ENCODE peak calls at places on chromosomes 13 and 19, in six cellular contexts. One of them, this sample, is unnamed.

GRCh38 chr19:5718032-5718578 is 1.8 kb downstream of the LONP1 start:
- DNase-seq in neuronal stem cell: no peak
- DNase-seq in H9: no peak
- DNase-seq in H1: no peak
- DNase-seq in mesenchymal stem cell: peak
- DNase-seq in mesendoderm: no peak
- DNase-seq in this sample: peak

GRCh38 chr13:38530492-38530891 is 156.4 kb upstream of the FREM2 start:
- DNase-seq in H9: no peak
- DNase-seq in H1: no peak
- DNase-seq in mesenchymal stem cell: peak
- DNase-seq in neuronal stem cell: no peak
- DNase-seq in mesendoderm: no peak
- DNase-seq in this sample: peak

GRCh38 chr19:4910594-4911273 is 1.4 kb downstream of the UHRF1 start:
- DNase-seq in mesendoderm: peak
- DNase-seq in neuronal stem cell: no peak
- DNase-seq in H9: no peak
- DNase-seq in H1: no peak
- DNase-seq in mesenchymal stem cell: peak
- DNase-seq in this sample: peak

GRCh38 chr13:99432637-99433542 is 68.4 kb upstream of the TM9SF2 start:
- DNase-seq in neuronal stem cell: peak
- DNase-seq in H9: peak
- DNase-seq in mesendoderm: peak
- DNase-seq in H1: peak
- DNase-seq in mesenchymal stem cell: peak
- DNase-seq in this sample: peak

GRCh38 chr19:46489445-46490272 is 6.0 kb downstream of the PNMA8B start:
- DNase-seq in neuronal stem cell: no peak
- DNase-seq in H9: no peak
- DNase-seq in mesendoderm: peak
- DNase-seq in mesenchymal stem cell: peak
- DNase-seq in H1: no peak
- DNase-seq in this sample: peak

GRCh38 chr13:30125422-30126073 is 181.8 kb downstream of the KATNAL1 start:
- DNase-seq in neuronal stem cell: no peak
- DNase-seq in H1: no peak
- DNase-seq in mesendoderm: no peak
- DNase-seq in H9: no peak
- DNase-seq in mesenchymal stem cell: peak
- DNase-seq in this sample: peak

GRCh38 chr13:87884874-87885273 is 213.7 kb downstream of the SLITRK5 start:
- DNase-seq in mesenchymal stem cell: peak
- DNase-seq in neuronal stem cell: peak
- DNase-seq in mesendoderm: peak
- DNase-seq in H9: peak
- DNase-seq in H1: peak
- DNase-seq in this sample: peak

GRCh38 chr13:35518337-35518736 is 41.8 kb upstream of the MAB21L1 start:
- DNase-seq in neuronal stem cell: no peak
- DNase-seq in mesenchymal stem cell: no peak
- DNase-seq in H9: no peak
- DNase-seq in mesendoderm: no peak
- DNase-seq in H1: no peak
- DNase-seq in this sample: no peak

GRCh38 chr19:43674630-43674982 is 4.6 kb upstream of the PLAUR start:
- DNase-seq in neuronal stem cell: no peak
- DNase-seq in H9: no peak
- DNase-seq in mesendoderm: no peak
- DNase-seq in mesenchymal stem cell: peak
- DNase-seq in H1: no peak
- DNase-seq in this sample: peak

GRCh38 chr19:55694241-55694655 is 19.2 kb downstream of the EPN1 start:
- DNase-seq in mesendoderm: no peak
- DNase-seq in neuronal stem cell: no peak
- DNase-seq in H9: no peak
- DNase-seq in H1: no peak
- DNase-seq in mesenchymal stem cell: no peak
- DNase-seq in this sample: no peak

GRCh38 chr13:44899967-44900366 is 89.3 kb downstream of the NUFIP1 start:
- DNase-seq in mesenchymal stem cell: no peak
- DNase-seq in neuronal stem cell: no peak
- DNase-seq in mesendoderm: no peak
- DNase-seq in H9: no peak
- DNase-seq in H1: no peak
- DNase-seq in this sample: no peak

GRCh38 chr19:6611441-6611852 is 20.5 kb upstream of the CD70 start:
- DNase-seq in mesendoderm: no peak
- DNase-seq in mesenchymal stem cell: no peak
- DNase-seq in neuronal stem cell: no peak
- DNase-seq in H9: no peak
- DNase-seq in H1: no peak
- DNase-seq in this sample: no peak

GRCh38 chr19:21328402-21328801 is 808 bp downstream of the ZNF708 start:
- DNase-seq in mesenchymal stem cell: no peak
- DNase-seq in mesendoderm: peak
- DNase-seq in H9: no peak
- DNase-seq in H1: no peak
- DNase-seq in neuronal stem cell: peak
- DNase-seq in this sample: no peak

GRCh38 chr13:27641711-27642502 is 20.2 kb downstream of the POLR1D start:
- DNase-seq in mesenchymal stem cell: no peak
- DNase-seq in neuronal stem cell: no peak
- DNase-seq in H9: no peak
- DNase-seq in H1: no peak
- DNase-seq in mesendoderm: no peak
- DNase-seq in this sample: no peak

GRCh38 chr13:85698236-85698635 is 101.0 kb downstream of the SLITRK6 start:
- DNase-seq in H9: no peak
- DNase-seq in mesendoderm: no peak
- DNase-seq in neuronal stem cell: no peak
- DNase-seq in H1: no peak
- DNase-seq in mesenchymal stem cell: peak
- DNase-seq in this sample: peak

GRCh38 chr19:17020823-17021222 is 5.8 kb downstream of the CPAMD8 start:
- DNase-seq in mesendoderm: peak
- DNase-seq in neuronal stem cell: no peak
- DNase-seq in H1: no peak
- DNase-seq in mesenchymal stem cell: peak
- DNase-seq in H9: no peak
- DNase-seq in this sample: no peak

DNA sequence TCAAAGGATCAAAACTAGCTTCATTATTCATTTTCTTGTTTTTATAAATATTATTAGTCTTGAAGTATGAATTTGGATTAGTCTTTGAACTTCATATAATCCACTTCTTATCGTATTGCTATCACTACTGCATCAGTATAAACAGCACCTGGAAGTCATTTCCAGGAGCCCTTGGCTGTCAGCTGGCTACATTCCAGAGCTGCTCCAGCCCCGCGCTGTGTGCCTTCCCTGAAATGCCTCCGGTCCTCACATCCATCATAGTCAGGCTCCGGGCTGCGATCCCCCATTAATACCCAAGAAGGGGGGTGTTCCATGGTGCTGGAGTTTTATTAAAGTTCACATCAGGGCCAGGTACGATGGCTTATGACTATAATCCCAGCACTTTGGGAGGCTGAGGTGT is 124.3 kb upstream of the GJB6 start:
- DNase-seq in mesendoderm: no peak
- DNase-seq in H1: no peak
- DNase-seq in neuronal stem cell: no peak
- DNase-seq in mesenchymal stem cell: no peak
- DNase-seq in H9: no peak
- DNase-seq in this sample: no peak
- H2BK15ac ChIP-seq in mesendoderm: no peak
- H2BK15ac ChIP-seq in H1: no peak
- H2BK15ac ChIP-seq in neuronal stem cell: no peak
- H2BK15ac ChIP-seq in mesenchymal stem cell: no peak
- H2BK15ac ChIP-seq in H9: no peak
- H2BK15ac ChIP-seq in this sample: no peak

GRCh38 chr13:97538193-97538592 is 104.2 kb downstream of the RAP2A start:
- DNase-seq in mesenchymal stem cell: peak
- DNase-seq in neuronal stem cell: no peak
- DNase-seq in H1: no peak
- DNase-seq in mesendoderm: no peak
- DNase-seq in H9: no peak
- DNase-seq in this sample: no peak
- H2BK15ac ChIP-seq in mesenchymal stem cell: no peak
- H2BK15ac ChIP-seq in neuronal stem cell: no peak
- H2BK15ac ChIP-seq in H1: no peak
- H2BK15ac ChIP-seq in mesendoderm: no peak
- H2BK15ac ChIP-seq in H9: no peak
- H2BK15ac ChIP-seq in this sample: peak

GRCh38 chr19:12162882-12163806 is at the start of gene ZNF136:
- DNase-seq in mesenchymal stem cell: peak
- DNase-seq in H9: peak
- DNase-seq in neuronal stem cell: peak
- DNase-seq in mesendoderm: peak
- DNase-seq in H1: peak
- DNase-seq in this sample: peak
- H2BK15ac ChIP-seq in mesenchymal stem cell: no peak
- H2BK15ac ChIP-seq in H9: no peak
- H2BK15ac ChIP-seq in neuronal stem cell: no peak
- H2BK15ac ChIP-seq in mesendoderm: no peak
- H2BK15ac ChIP-seq in H1: no peak
- H2BK15ac ChIP-seq in this sample: no peak

GRCh38 chr19:50189326-50189725 is 14.1 kb upstream of the MYH14 start:
- DNase-seq in H1: no peak
- DNase-seq in mesenchymal stem cell: no peak
- DNase-seq in mesendoderm: no peak
- DNase-seq in neuronal stem cell: no peak
- DNase-seq in H9: no peak
- DNase-seq in this sample: no peak

GRCh38 chr19:50178859-50179537 is 15.9 kb upstream of the IZUMO2 start:
- DNase-seq in mesendoderm: no peak
- DNase-seq in mesenchymal stem cell: no peak
- DNase-seq in neuronal stem cell: no peak
- DNase-seq in H1: no peak
- DNase-seq in H9: no peak
- DNase-seq in this sample: no peak

GRCh38 chr19:50187937-50188336 is 15.5 kb upstream of the MYH14 start:
- DNase-seq in mesenchymal stem cell: no peak
- DNase-seq in H1: no peak
- DNase-seq in neuronal stem cell: no peak
- DNase-seq in mesendoderm: no peak
- DNase-seq in H9: no peak
- DNase-seq in this sample: no peak

GRCh38 chr19:50181121-50181520 is 18.0 kb upstream of the IZUMO2 start:
- DNase-seq in mesenchymal stem cell: no peak
- DNase-seq in mesendoderm: no peak
- DNase-seq in H1: no peak
- DNase-seq in H9: no peak
- DNase-seq in neuronal stem cell: no peak
- DNase-seq in this sample: no peak

DNA sequence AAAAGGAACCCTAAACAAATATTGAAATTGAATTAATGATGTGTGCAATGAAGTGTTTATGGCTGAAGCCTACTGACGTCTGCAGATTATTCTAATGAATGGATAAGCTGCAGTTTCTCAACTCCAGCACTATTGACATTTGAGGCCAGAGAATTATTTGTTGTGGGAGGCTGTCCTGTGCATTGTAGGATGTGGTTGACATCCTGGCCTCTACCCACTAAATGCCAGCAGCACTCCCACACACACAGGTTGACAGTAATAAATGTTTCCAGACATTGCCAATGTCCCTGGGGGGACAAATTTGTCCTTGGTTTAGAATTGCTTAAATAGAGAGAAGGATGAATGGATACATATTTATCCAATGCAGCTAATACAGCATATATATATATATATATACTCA is 19.2 kb upstream of the MYH14 start:
- DNase-seq in mesendoderm: no peak
- DNase-seq in mesenchymal stem cell: no peak
- DNase-seq in H9: no peak
- DNase-seq in neuronal stem cell: no peak
- DNase-seq in H1: no peak
- DNase-seq in this sample: no peak
- H2BK15ac ChIP-seq in mesendoderm: no peak
- H2BK15ac ChIP-seq in mesenchymal stem cell: no peak
- H2BK15ac ChIP-seq in H9: no peak
- H2BK15ac ChIP-seq in neuronal stem cell: no peak
- H2BK15ac ChIP-seq in H1: no peak
- H2BK15ac ChIP-seq in this sample: no peak

GRCh38 chr19:9912551-9913236 is 23.6 kb downstream of the OLFM2 start:
- DNase-seq in H1: no peak
- DNase-seq in H9: no peak
- DNase-seq in mesendoderm: no peak
- DNase-seq in mesenchymal stem cell: no peak
- DNase-seq in neuronal stem cell: no peak
- DNase-seq in this sample: no peak
- H2BK15ac ChIP-seq in H1: no peak
- H2BK15ac ChIP-seq in H9: no peak
- H2BK15ac ChIP-seq in mesendoderm: no peak
- H2BK15ac ChIP-seq in mesenchymal stem cell: no peak
- H2BK15ac ChIP-seq in neuronal stem cell: no peak
- H2BK15ac ChIP-seq in this sample: no peak

DNA sequence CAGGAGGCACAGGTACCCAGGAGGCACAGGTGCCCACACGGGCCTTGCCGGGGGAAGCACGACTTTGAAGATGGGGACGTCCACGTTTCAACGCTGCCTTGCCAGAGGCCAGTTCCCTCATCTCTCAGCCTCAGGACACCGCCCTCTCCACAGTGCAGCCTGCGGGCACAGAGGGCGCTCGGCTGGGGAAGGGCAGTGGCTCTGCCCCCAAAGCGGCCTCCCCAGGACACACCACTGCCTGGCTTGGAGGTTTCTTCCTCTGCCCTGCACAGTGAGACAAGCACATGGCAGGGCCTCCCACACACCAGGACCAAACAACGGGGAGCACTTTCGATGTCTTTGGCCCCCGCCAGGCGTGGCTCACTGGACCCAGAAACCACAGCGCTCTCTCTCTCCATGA is 73.0 kb downstream of the RASA3 start:
- DNase-seq in H1: no peak
- DNase-seq in mesenchymal stem cell: no peak
- DNase-seq in mesendoderm: no peak
- DNase-seq in H9: no peak
- DNase-seq in neuronal stem cell: no peak
- DNase-seq in this sample: no peak
- H2BK15ac ChIP-seq in H1: no peak
- H2BK15ac ChIP-seq in mesenchymal stem cell: no peak
- H2BK15ac ChIP-seq in mesendoderm: no peak
- H2BK15ac ChIP-seq in H9: no peak
- H2BK15ac ChIP-seq in neuronal stem cell: peak
- H2BK15ac ChIP-seq in this sample: no peak

DNA sequence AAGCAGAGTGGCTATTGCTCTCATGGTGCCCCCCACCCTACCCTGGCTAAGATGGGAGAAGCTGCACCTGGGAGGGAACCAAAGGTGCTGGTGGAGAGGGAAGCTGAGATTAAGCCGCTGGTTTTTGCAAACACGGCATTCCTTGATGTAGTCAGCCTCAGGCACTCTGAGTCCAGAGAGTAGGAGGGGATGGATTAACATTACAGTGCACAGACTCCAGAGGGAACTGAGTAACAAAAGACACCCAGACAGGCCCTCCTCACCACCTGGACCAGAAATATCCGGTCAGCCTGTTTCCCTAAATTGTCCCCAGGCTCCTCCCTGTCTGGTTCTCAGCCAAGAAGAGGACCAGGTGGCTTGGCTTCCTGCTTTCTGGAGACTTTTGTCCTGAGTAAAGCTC is 28.9 kb upstream of the PABPC3 start:
- DNase-seq in mesendoderm: peak
- DNase-seq in neuronal stem cell: no peak
- DNase-seq in H1: no peak
- DNase-seq in H9: peak
- DNase-seq in mesenchymal stem cell: no peak
- DNase-seq in this sample: no peak
- H2BK15ac ChIP-seq in mesendoderm: no peak
- H2BK15ac ChIP-seq in neuronal stem cell: no peak
- H2BK15ac ChIP-seq in H1: no peak
- H2BK15ac ChIP-seq in H9: no peak
- H2BK15ac ChIP-seq in mesenchymal stem cell: no peak
- H2BK15ac ChIP-seq in this sample: no peak

This sample was measured in IMR-90.